ENCODE peak calls at places on chromosomes 4 and X, in nine cellular contexts. Q, E, A, M, O, U, D, P and Z are unnamed samples. For H3K9me3, the result is how much of the 10 kb centered on the place peaks cover.

GRCh38 chr4:44700427-44700826 is 22.2 kb downstream of the GUF1 start:
- DNase-seq in P (no peak), D (no peak), Q (no peak), O (no peak), U (no peak), M (no peak), A (no peak), E (no peak), Z (no peak)

GRCh38 chr4:71081192-71081591 is 87.7 kb downstream of the DCK start:
- DNase-seq in M (no peak), U (no peak), E (no peak), O (no peak), D (no peak), A (no peak), Q (no peak), P (no peak), Z (no peak)

GRCh38 chr4:1547863-1548637 is 136.1 kb downstream of the FAM53A start:
- DNase-seq in D (no peak), E (no peak), M (no peak), Q (no peak), P (peak), A (no peak), O (peak), U (no peak), Z (no peak)

GRCh38 chr4:13484045-13484748 is at the start of gene RAB28:
- DNase-seq in E (peak), A (peak), O (peak), P (peak), Q (peak), M (peak), U (peak), D (peak), Z (peak)

GRCh38 chr4:159881158-159881557 is 778.3 kb downstream of the RAPGEF2 start:
- DNase-seq in Q (no peak), U (no peak), P (no peak), O (no peak), D (no peak), A (no peak), M (no peak), E (no peak), Z (no peak)

GRCh38 chr4:174418640-174419039 is 103.6 kb downstream of the HPGD start:
- DNase-seq in D (no peak), O (no peak), M (no peak), A (no peak), Q (no peak), P (no peak), U (no peak), E (no peak), Z (no peak)

GRCh38 chrX:95325185-95325584 is 1359.5 kb upstream of the DIAPH2 start:
- DNase-seq in Q (no peak), A (no peak), P (no peak), U (no peak), M (no peak), D (no peak), E (no peak), O (no peak), Z (no peak)

GRCh38 chrX:153781428-153782047 is 697 bp downstream of the SRPK3 start:
- DNase-seq in O (no peak), A (no peak), M (no peak), P (peak), E (no peak), Q (no peak), D (no peak), U (no peak), Z (no peak)

GRCh38 chr4:108060686-108061321 is 71.1 kb downstream of the HADH start:
- DNase-seq in D (no peak), M (no peak), A (no peak), E (no peak), Q (no peak), O (no peak), U (no peak), P (no peak), Z (no peak)

GRCh38 chr4:78286281-78286680 is 229.2 kb downstream of the FRAS1 start:
- DNase-seq in Q (no peak), M (no peak), E (no peak), A (no peak), U (no peak), P (no peak), O (no peak), D (no peak), Z (no peak)

GRCh38 chrX:10103023-10103422 is 53.8 kb upstream of the CLCN4 start:
- DNase-seq in A (no peak), U (peak), Q (no peak), D (peak), E (no peak), O (no peak), M (no peak), P (no peak), Z (no peak)

GRCh38 chrX:38760883-38761282 is 40.4 kb upstream of the MID1IP1 start:
- DNase-seq in A (no peak), E (no peak), O (no peak), U (no peak), Q (no peak), P (no peak), M (no peak), D (no peak), Z (no peak)

GRCh38 chrX:12958059-12958458 is 16.9 kb upstream of the TMSB4X start:
- DNase-seq in U (no peak), A (no peak), O (no peak), Q (no peak), E (no peak), P (no peak), D (no peak), M (no peak), Z (no peak)

GRCh38 chr4:7813674-7814073 is 126.0 kb downstream of the AFAP1 start:
- DNase-seq in P (no peak), M (no peak), U (peak), D (peak), O (no peak), E (peak), Q (no peak), A (no peak), Z (no peak)

GRCh38 chr4:151045907-151046306 is 30.8 kb upstream of the LRBA start:
- DNase-seq in E (no peak), D (no peak), Q (peak), A (no peak), P (no peak), O (no peak), M (no peak), U (no peak), Z (no peak)

GRCh38 chrX:45596190-45596808 is 395.6 kb upstream of the DIPK2B start:
- DNase-seq in P (no peak), Q (no peak), U (no peak), E (no peak), O (no peak), M (no peak), D (no peak), A (no peak), Z (no peak)

GRCh38 chr4:98260047-98260578 is 1.1 kb upstream of the RAP1GDS1 start:
- DNase-seq in U (peak), P (no peak), E (peak), O (peak), D (peak), Q (peak), A (no peak), M (no peak), Z (peak)

GRCh38 chr4:159227378-159227777 is 124.5 kb downstream of the RAPGEF2 start:
- DNase-seq in M (no peak), E (no peak), Q (no peak), O (no peak), A (no peak), U (no peak), D (peak), P (no peak), Z (no peak)

GRCh38 chrX:80792205-80792604 is 17.5 kb downstream of the BRWD3 start:
- DNase-seq in P (no peak), Q (no peak), D (no peak), M (no peak), E (no peak), O (no peak), A (no peak), U (no peak), Z (no peak)

GRCh38 chr4:164977243-164978164 is at the start of gene TRIM61:
- DNase-seq in P (peak), Q (no peak), E (peak), M (peak), U (no peak), A (peak), D (peak), O (no peak), Z (peak)

GRCh38 chrX:74865725-74866124 is 59.5 kb downstream of the NEXMIF start:
- DNase-seq in A (no peak), Q (no peak), U (no peak), M (no peak), E (no peak), O (no peak), D (no peak), P (no peak), Z (no peak)
- H3K9me3 ChIP-seq in A (under half), Q (under half), U (under half), M (under half), E (under half), O (under half), D (under half), P (under half), Z (under half)

DNA sequence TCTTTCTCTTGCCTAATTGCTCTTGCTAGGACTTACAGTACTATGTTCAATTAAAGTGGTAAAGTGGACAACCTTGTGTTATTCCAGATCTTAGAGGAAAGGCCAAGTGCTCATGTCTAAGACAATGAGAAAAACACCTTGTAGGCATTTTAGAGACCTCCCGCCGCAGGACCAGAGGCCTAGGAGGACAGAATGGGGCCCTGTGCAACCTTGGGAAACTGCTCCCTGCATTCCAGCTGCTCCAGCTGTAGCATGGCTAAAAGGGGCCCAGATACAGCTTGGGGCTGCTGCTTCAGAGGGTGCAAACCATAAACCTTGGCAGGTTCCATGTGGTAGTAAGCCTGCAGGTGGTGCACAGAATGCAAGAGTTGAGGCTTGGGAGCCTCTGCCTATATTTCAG is 101.0 kb downstream of the PGRMC2 start:
- DNase-seq in Q (no peak), D (no peak), M (no peak), O (no peak), U (no peak), A (no peak), E (no peak), P (no peak), Z (no peak)
- H3K9me3 ChIP-seq in Q (under half), D (under half), M (under half), O (under half), U (under half), A (under half), E (under half), P (under half), Z (under half)

GRCh38 chrX:138057883-138058282 is 492.0 kb downstream of the ZIC3 start:
- DNase-seq in Q (no peak), E (no peak), D (no peak), O (no peak), U (no peak), A (no peak), P (no peak), M (no peak), Z (no peak)
- H3K9me3 ChIP-seq in Q (under half), E (under half), D (under half), O (under half), U (under half), A (under half), P (under half), M (under half), Z (under half)

DNA sequence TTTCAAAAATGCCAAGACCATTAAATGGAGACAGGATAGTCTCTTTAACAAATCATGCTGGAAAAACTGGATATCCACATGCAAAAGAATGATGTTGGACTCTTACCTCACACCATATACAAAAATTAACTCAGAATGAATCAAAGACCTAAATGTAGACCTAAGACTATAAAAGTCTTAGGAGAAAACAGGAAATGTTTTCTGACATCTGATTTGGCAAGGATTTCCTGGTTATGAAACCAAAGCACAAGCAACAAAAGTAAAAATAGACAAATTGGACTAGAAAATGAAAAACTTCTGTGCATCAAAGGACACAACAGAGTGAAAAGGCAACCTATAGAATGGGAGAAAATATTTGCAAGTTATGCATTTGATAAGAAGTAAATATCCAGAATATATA is 37.6 kb downstream of the ARFIP1 start:
- DNase-seq in Q (no peak), E (no peak), A (no peak), D (no peak), M (no peak), P (no peak), O (no peak), U (no peak), Z (no peak)
- H3K9me3 ChIP-seq in Q (under half), E (under half), A (under half), D (under half), M (under half), P (under half), O (under half), U (under half), Z (under half)

GRCh38 chr4:161496-162284 is 37.4 kb downstream of the ZNF718 start:
- DNase-seq in D (no peak), U (no peak), Q (no peak), M (no peak), E (no peak), P (no peak), A (no peak), O (no peak), Z (no peak)
- H3K9me3 ChIP-seq in D (under half), U (under half), Q (under half), M (under half), E (under half), P (under half), A (half or more), O (half or more), Z (under half)

GRCh38 chrX:67717571-67717970 is 173.8 kb downstream of the AR start:
- DNase-seq in P (peak), E (no peak), D (no peak), Q (no peak), U (no peak), O (no peak), A (no peak), M (no peak), Z (no peak)

GRCh38 chrX:67723580-67724351 is 179.9 kb downstream of the AR start:
- DNase-seq in P (no peak), Q (no peak), U (no peak), D (no peak), A (peak), M (no peak), O (peak), E (no peak), Z (no peak)

GRCh38 chrX:67721321-67721720 is 177.5 kb downstream of the AR start:
- DNase-seq in E (no peak), P (no peak), Q (no peak), D (no peak), U (no peak), A (no peak), O (no peak), M (no peak), Z (no peak)

GRCh38 chrX:67720344-67720743 is 176.5 kb downstream of the AR start:
- DNase-seq in A (no peak), M (no peak), E (no peak), P (no peak), U (no peak), Q (no peak), D (peak), O (no peak), Z (no peak)

GRCh38 chrX:67718926-67719325 is 175.1 kb downstream of the AR start:
- DNase-seq in O (no peak), D (no peak), M (no peak), P (no peak), A (peak), E (no peak), U (no peak), Q (no peak), Z (no peak)
- H3K9me3 ChIP-seq in O (under half), D (under half), M (under half), P (under half), A (under half), E (under half), U (under half), Q (under half), Z (under half)

GRCh38 chrX:75989806-75990590 is 182.9 kb upstream of the PBDC1 start:
- DNase-seq in U (no peak), Q (no peak), D (no peak), O (no peak), A (no peak), E (no peak), M (no peak), P (no peak), Z (no peak)

GRCh38 chrX:75986980-75987379 is 185.9 kb upstream of the PBDC1 start:
- DNase-seq in Q (no peak), P (no peak), U (no peak), O (no peak), D (no peak), E (no peak), A (no peak), M (no peak), Z (no peak)
- H3K9me3 ChIP-seq in Q (under half), P (under half), U (under half), O (under half), D (under half), E (under half), A (under half), M (under half), Z (under half)

GRCh38 chrX:156000361-156000926 is 2.9 kb downstream of the IL9R start:
- DNase-seq in O (no peak), D (no peak), M (no peak), E (no peak), Q (no peak), A (peak), U (no peak), P (no peak), Z (no peak)

GRCh38 chrX:155998761-155999510 is 1.4 kb downstream of the IL9R start:
- DNase-seq in O (no peak), Q (no peak), A (peak), P (no peak), D (no peak), M (no peak), E (no peak), U (no peak), Z (no peak)

GRCh38 chrX:156002517-156002916 is 5.0 kb downstream of the IL9R start:
- DNase-seq in M (no peak), Q (no peak), P (no peak), A (peak), O (no peak), U (no peak), E (no peak), D (no peak), Z (no peak)

GRCh38 chrX:156001667-156002021 is 4.1 kb downstream of the IL9R start:
- DNase-seq in D (no peak), P (no peak), E (no peak), M (no peak), Q (no peak), A (peak), O (no peak), U (no peak), Z (no peak)

GRCh38 chrX:156001001-156001666 is 3.6 kb downstream of the IL9R start:
- DNase-seq in P (no peak), E (no peak), D (no peak), A (peak), Q (no peak), M (no peak), O (no peak), U (no peak), Z (no peak)
- H3K9me3 ChIP-seq in P (under half), E (under half), D (under half), A (under half), Q (under half), M (under half), O (under half), U (under half), Z (under half)

DNA sequence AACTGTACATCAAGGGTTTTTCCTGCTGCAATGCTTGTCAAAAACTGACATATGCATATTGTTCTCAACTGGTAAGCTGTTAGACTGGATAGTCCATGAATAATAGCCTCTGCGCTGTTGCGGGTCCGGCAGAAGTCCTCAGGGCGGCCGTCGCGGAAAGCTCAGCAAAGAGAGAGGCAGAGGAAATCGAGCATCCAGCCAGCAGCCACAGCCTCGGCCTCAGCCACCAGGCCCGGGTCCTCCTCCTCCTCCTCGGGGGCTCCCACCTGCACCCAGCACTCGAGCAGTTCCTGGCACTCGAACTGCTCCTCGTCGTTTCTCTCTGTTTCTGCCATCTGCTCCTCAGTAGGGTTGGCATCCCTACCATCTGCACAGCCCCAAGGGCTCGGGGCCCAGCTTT is 53.7 kb downstream of the UPRT start:
- DNase-seq in D (no peak), M (no peak), E (no peak), A (no peak), P (no peak), O (no peak), U (no peak), Q (no peak), Z (no peak)
- H3K9me3 ChIP-seq in D (under half), M (under half), E (under half), A (under half), P (under half), O (under half), U (under half), Q (under half), Z (under half)

GRCh38 chrX:426881-427280 is 40.2 kb upstream of the PPP2R3B start:
- DNase-seq in M (no peak), A (no peak), U (no peak), P (no peak), O (no peak), E (no peak), Q (no peak), D (no peak), Z (no peak)
- H3K9me3 ChIP-seq in M (under half), A (under half), U (under half), P (under half), O (under half), E (under half), Q (under half), D (under half), Z (under half)